ENCODE peak calls at places on chromosomes 7 and 10, in ten cellular contexts. One of them, this sample, is unnamed.

GRCh38 chr10:21995557-21995956 is 8.0 kb downstream of the DNAJC1 start:
- DNase-seq in activated naive CD4-positive, alpha-beta T cell treated with anti-CD3 and anti-CD28 coated beads, Interleukin-2, amount 10 ng/mL, durations not matched to agents 7 days and 5 days: no peak
- DNase-seq in kidney tubule cell: no peak
- DNase-seq in stimulated activated naive CD4-positive, alpha-beta T cell: no peak
- DNase-seq in anterior cingulate cortex: no peak
- DNase-seq in activated CD4-positive, alpha-beta T cell treated with anti-CD3 and anti-CD28 coated beads for 24 hours: no peak
- DNase-seq in T-cell: no peak
- DNase-seq in GM10248: no peak
- DNase-seq in endothelial cell: no peak
- DNase-seq in effector CD8-positive, alpha-beta T cell: no peak
- DNase-seq in this sample: no peak

GRCh38 chr10:132011445-132011844 is 29.7 kb upstream of the BNIP3 start:
- DNase-seq in activated naive CD4-positive, alpha-beta T cell treated with anti-CD3 and anti-CD28 coated beads, Interleukin-2, amount 10 ng/mL, durations not matched to agents 7 days and 5 days: no peak
- DNase-seq in kidney tubule cell: no peak
- DNase-seq in stimulated activated naive CD4-positive, alpha-beta T cell: no peak
- DNase-seq in anterior cingulate cortex: no peak
- DNase-seq in activated CD4-positive, alpha-beta T cell treated with anti-CD3 and anti-CD28 coated beads for 24 hours: no peak
- DNase-seq in T-cell: no peak
- DNase-seq in GM10248: no peak
- DNase-seq in endothelial cell: no peak
- DNase-seq in effector CD8-positive, alpha-beta T cell: no peak
- DNase-seq in this sample: no peak

GRCh38 chr10:48762104-48763042 is 77.7 kb downstream of the WDFY4 start:
- DNase-seq in activated naive CD4-positive, alpha-beta T cell treated with anti-CD3 and anti-CD28 coated beads, Interleukin-2, amount 10 ng/mL, durations not matched to agents 7 days and 5 days: no peak
- DNase-seq in kidney tubule cell: peak
- DNase-seq in stimulated activated naive CD4-positive, alpha-beta T cell: no peak
- DNase-seq in anterior cingulate cortex: no peak
- DNase-seq in activated CD4-positive, alpha-beta T cell treated with anti-CD3 and anti-CD28 coated beads for 24 hours: no peak
- DNase-seq in T-cell: no peak
- DNase-seq in GM10248: no peak
- DNase-seq in endothelial cell: no peak
- DNase-seq in effector CD8-positive, alpha-beta T cell: no peak
- DNase-seq in this sample: no peak

GRCh38 chr10:48437546-48437945 is 131.1 kb downstream of the MAPK8 start:
- DNase-seq in activated naive CD4-positive, alpha-beta T cell treated with anti-CD3 and anti-CD28 coated beads, Interleukin-2, amount 10 ng/mL, durations not matched to agents 7 days and 5 days: no peak
- DNase-seq in kidney tubule cell: no peak
- DNase-seq in stimulated activated naive CD4-positive, alpha-beta T cell: no peak
- DNase-seq in anterior cingulate cortex: no peak
- DNase-seq in activated CD4-positive, alpha-beta T cell treated with anti-CD3 and anti-CD28 coated beads for 24 hours: no peak
- DNase-seq in T-cell: no peak
- DNase-seq in GM10248: no peak
- DNase-seq in endothelial cell: no peak
- DNase-seq in effector CD8-positive, alpha-beta T cell: no peak
- DNase-seq in this sample: no peak

GRCh38 chr10:74612195-74612594 is 214.2 kb upstream of the KAT6B start:
- DNase-seq in activated naive CD4-positive, alpha-beta T cell treated with anti-CD3 and anti-CD28 coated beads, Interleukin-2, amount 10 ng/mL, durations not matched to agents 7 days and 5 days: no peak
- DNase-seq in kidney tubule cell: peak
- DNase-seq in stimulated activated naive CD4-positive, alpha-beta T cell: no peak
- DNase-seq in anterior cingulate cortex: no peak
- DNase-seq in activated CD4-positive, alpha-beta T cell treated with anti-CD3 and anti-CD28 coated beads for 24 hours: no peak
- DNase-seq in T-cell: no peak
- DNase-seq in GM10248: no peak
- DNase-seq in endothelial cell: no peak
- DNase-seq in effector CD8-positive, alpha-beta T cell: no peak
- DNase-seq in this sample: no peak

GRCh38 chr7:159047536-159047935 is 97.1 kb downstream of the VIPR2 start:
- DNase-seq in activated naive CD4-positive, alpha-beta T cell treated with anti-CD3 and anti-CD28 coated beads, Interleukin-2, amount 10 ng/mL, durations not matched to agents 7 days and 5 days: no peak
- DNase-seq in kidney tubule cell: no peak
- DNase-seq in stimulated activated naive CD4-positive, alpha-beta T cell: no peak
- DNase-seq in anterior cingulate cortex: no peak
- DNase-seq in activated CD4-positive, alpha-beta T cell treated with anti-CD3 and anti-CD28 coated beads for 24 hours: no peak
- DNase-seq in T-cell: no peak
- DNase-seq in GM10248: no peak
- DNase-seq in endothelial cell: no peak
- DNase-seq in effector CD8-positive, alpha-beta T cell: no peak
- DNase-seq in this sample: no peak

GRCh38 chr10:86594535-86594934 is 59.8 kb upstream of the OPN4 start:
- DNase-seq in activated naive CD4-positive, alpha-beta T cell treated with anti-CD3 and anti-CD28 coated beads, Interleukin-2, amount 10 ng/mL, durations not matched to agents 7 days and 5 days: no peak
- DNase-seq in kidney tubule cell: peak
- DNase-seq in stimulated activated naive CD4-positive, alpha-beta T cell: no peak
- DNase-seq in anterior cingulate cortex: no peak
- DNase-seq in activated CD4-positive, alpha-beta T cell treated with anti-CD3 and anti-CD28 coated beads for 24 hours: no peak
- DNase-seq in T-cell: no peak
- DNase-seq in GM10248: no peak
- DNase-seq in endothelial cell: no peak
- DNase-seq in effector CD8-positive, alpha-beta T cell: no peak
- DNase-seq in this sample: no peak

GRCh38 chr7:739455-739963 is 12.4 kb upstream of the PRKAR1B start:
- DNase-seq in activated naive CD4-positive, alpha-beta T cell treated with anti-CD3 and anti-CD28 coated beads, Interleukin-2, amount 10 ng/mL, durations not matched to agents 7 days and 5 days: no peak
- DNase-seq in kidney tubule cell: no peak
- DNase-seq in stimulated activated naive CD4-positive, alpha-beta T cell: no peak
- DNase-seq in anterior cingulate cortex: no peak
- DNase-seq in activated CD4-positive, alpha-beta T cell treated with anti-CD3 and anti-CD28 coated beads for 24 hours: no peak
- DNase-seq in T-cell: no peak
- DNase-seq in GM10248: no peak
- DNase-seq in endothelial cell: no peak
- DNase-seq in effector CD8-positive, alpha-beta T cell: no peak
- DNase-seq in this sample: no peak

This sample was measured in activated T-helper 2 cell treated with anti-CD3 and anti-CD28 coated beads, Interferon-gamma antibody, Interleukin-2, Interleukin-4, amounts not matched to agents 10 μg/mL and 5 μg/mL and 100 μg/mL, durations not matched to agents 14 hours and 24 hours and 36 hours.